ENCODE peak calls at places on chromosomes 3 and 15, in ten cellular contexts. I, B, F, K, J, X, E, H, Q and M are unnamed samples.

GRCh38 chr15:70584838-70585706 is 178.3 kb downstream of the UACA start:
- DNase-seq in I (peak; percentile 51), B (no peak), F (peak; percentile 27), K (no peak), J (peak; percentile 84), X (no peak), E (no peak), H (no peak), Q (no peak), M (no peak)

GRCh38 chr15:78004919-78005634 is 72.4 kb downstream of the TBC1D2B start:
- DNase-seq in I (no peak), B (no peak), F (peak; percentile 84), K (peak; percentile 89), J (no peak), X (peak; percentile 88), E (no peak), H (peak; percentile 60), Q (peak; percentile 85), M (peak; percentile 60)

GRCh38 chr15:40300367-40300766 is 7.4 kb downstream of the PLCB2 start:
- DNase-seq in I (no peak), B (no peak), F (no peak), K (no peak), J (no peak), X (no peak), E (no peak), H (no peak), Q (no peak), M (no peak)

GRCh38 chr3:632571-633170 is 436.1 kb downstream of the CHL1 start:
- DNase-seq in I (peak; percentile 61), B (no peak), F (peak; percentile 37), K (no peak), J (peak; percentile 32), X (peak; percentile 47), E (peak; percentile 51), H (peak; percentile 29), Q (no peak), M (peak; percentile 17)

GRCh38 chr15:68373028-68373427 is 58.9 kb downstream of the ITGA11 start:
- DNase-seq in I (no peak), B (no peak), F (no peak), K (peak; percentile 2), J (no peak), X (no peak), E (no peak), H (no peak), Q (peak; percentile 5), M (peak; percentile 63)

GRCh38 chr3:78565712-78566111 is 1202.1 kb downstream of the ROBO1 start:
- DNase-seq in I (no peak), B (no peak), F (no peak), K (no peak), J (no peak), X (no peak), E (no peak), H (no peak), Q (no peak), M (no peak)

GRCh38 chr3:65854606-65855304 is 184.0 kb downstream of the MAGI1 start:
- DNase-seq in I (peak; percentile 72), B (no peak), F (no peak), K (no peak), J (no peak), X (peak; percentile 19), E (no peak), H (peak; percentile 66), Q (no peak), M (no peak)

GRCh38 chr15:71333839-71334238 is 218.6 kb downstream of the THSD4 start:
- DNase-seq in I (no peak), B (no peak), F (no peak), K (no peak), J (no peak), X (no peak), E (no peak), H (no peak), Q (no peak), M (no peak)

DNA sequence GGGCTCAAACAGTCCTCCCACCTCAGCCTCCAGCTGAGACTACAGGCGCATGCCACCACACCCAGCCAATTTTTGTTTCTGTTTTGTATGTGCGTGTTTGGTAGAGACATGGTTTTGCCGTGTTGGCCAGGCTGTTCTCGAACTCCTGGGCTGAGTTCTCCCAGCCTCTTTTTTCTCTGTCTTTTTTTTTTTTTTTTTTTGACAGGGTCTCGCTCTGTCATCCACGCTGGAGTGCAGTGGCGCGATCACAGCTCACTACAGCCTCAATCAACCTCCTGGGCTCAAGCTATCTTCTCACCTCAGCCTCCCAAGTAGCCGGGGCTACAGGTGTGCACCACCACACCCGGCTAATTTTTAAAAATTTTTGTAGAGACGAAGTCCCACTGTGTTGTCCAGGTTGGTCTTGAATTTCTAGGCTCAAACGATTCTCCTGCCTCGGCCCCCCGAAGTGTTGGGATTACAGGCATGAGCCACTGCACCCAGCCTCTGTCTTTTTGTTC is 867 bp upstream of the DCAF1 start:
- DNase-seq in I (peak; percentile 53), B (no peak), F (no peak), K (peak; percentile 31), J (no peak), X (peak; percentile 14), E (no peak), H (peak; percentile 22), Q (peak; percentile 22), M (peak; percentile 26)
- H3K4me3 ChIP-seq in I (peak overlapping the region; percentile 23), B (peak overlapping the region; percentile 55), F (peak overlapping the region; percentile 91), K (peak overlapping the region; percentile 73), J (peak overlapping the region; percentile 74), X (no peak overlapping the region), E (peak overlapping the region; percentile 84), H (peak overlapping the region; percentile 9), Q (no peak overlapping the region), M (no peak overlapping the region)

DNA sequence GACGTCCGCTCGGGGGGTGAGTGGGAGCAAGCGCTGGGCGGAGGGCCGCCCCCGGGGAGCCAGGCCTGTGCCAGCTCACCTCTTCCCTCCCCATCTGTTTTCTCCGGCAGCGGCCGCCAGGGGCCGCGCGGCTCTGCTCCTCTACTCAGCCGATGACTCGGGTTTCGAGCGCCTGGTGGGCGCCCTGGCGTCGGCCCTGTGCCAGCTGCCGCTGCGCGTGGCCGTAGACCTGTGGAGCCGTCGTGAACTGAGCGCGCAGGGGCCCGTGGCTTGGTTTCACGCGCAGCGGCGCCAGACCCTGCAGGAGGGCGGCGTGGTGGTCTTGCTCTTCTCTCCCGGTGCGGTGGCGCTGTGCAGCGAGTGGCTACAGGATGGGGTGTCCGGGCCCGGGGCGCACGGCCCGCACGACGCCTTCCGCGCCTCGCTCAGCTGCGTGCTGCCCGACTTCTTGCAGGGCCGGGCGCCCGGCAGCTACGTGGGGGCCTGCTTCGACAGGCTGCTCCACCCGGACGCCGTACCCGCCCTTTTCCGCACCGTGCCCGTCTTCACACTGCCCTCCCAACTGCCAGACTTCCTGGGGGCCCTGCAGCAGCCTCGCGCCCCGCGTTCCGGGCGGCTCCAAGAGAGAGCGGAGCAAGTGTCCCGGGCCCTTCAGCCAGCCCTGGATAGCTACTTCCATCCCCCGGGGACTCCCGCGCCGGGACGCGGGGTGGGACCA is 632 bp upstream of the CRELD1 start:
- DNase-seq in I (peak; percentile 94), B (peak; percentile 40), F (peak; percentile 83), K (peak; percentile 83), J (peak; percentile 70), X (peak; percentile 85), E (peak; percentile 90), H (peak; percentile 89), Q (peak; percentile 89), M (peak; percentile 69)
- TF ChIP-seq POLR2A in I (no peak), B (no peak), F (no peak), K (peak; percentile 5), J (peak; percentile 59), X (no peak), E (no peak), H (no peak), Q (no peak), M (no peak)

GRCh38 chr15:89024418-89024817 is 63.8 kb upstream of the ABHD2 start:
- DNase-seq in I (no peak), B (no peak), F (no peak), K (no peak), J (no peak), X (no peak), E (no peak), H (no peak), Q (no peak), M (no peak)

GRCh38 chr15:89021224-89021623 is 67.0 kb upstream of the ABHD2 start:
- DNase-seq in I (no peak), B (no peak), F (no peak), K (no peak), J (no peak), X (no peak), E (no peak), H (no peak), Q (peak; percentile 28), M (no peak)

GRCh38 chr15:89019436-89019835 is 68.8 kb upstream of the ABHD2 start:
- DNase-seq in I (no peak), B (no peak), F (no peak), K (no peak), J (no peak), X (no peak), E (no peak), H (no peak), Q (no peak), M (peak; percentile 12)

GRCh38 chr15:89026167-89026566 is 62.1 kb upstream of the ABHD2 start:
- DNase-seq in I (no peak), B (no peak), F (no peak), K (no peak), J (no peak), X (no peak), E (no peak), H (no peak), Q (no peak), M (no peak)

DNA sequence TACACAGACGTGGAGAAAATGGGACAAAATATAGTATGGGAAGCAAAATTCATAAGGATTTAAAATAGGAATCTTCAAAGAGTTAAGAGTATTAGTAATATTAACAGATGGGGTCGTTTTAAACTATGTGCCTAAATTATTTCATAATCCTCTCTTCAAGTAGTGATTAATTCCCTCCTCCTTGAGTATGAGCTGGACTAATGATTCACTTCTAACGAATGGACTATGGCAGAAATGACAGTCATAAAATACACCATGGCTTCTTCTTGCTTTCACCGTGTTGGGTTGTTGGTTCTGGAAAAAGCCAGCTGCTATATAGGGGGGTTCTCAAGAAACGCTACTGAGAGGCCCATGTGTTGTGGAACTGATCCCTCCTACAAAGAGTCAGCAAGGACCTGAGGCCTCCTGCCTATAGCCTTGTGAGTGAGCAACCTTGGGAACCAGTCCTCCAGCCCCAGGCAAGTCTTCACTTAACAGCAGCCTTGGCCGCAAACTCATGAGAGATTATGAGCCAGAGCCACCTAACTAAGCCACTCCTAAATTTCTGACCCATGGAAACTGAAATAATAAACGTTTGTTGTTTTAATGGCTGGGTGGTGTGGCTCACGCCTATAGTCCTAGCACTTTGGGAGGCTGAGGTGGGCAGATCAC is 64.8 kb upstream of the ABHD2 start:
- DNase-seq in I (no peak), B (no peak), F (no peak), K (no peak), J (no peak), X (no peak), E (no peak), H (no peak), Q (no peak), M (no peak)
- TF ChIP-seq CTCF in I (no peak), B (no peak), F (no peak), K (no peak), J (no peak), X (no peak), E (no peak), H (no peak), Q (no peak), M (no peak)

DNA sequence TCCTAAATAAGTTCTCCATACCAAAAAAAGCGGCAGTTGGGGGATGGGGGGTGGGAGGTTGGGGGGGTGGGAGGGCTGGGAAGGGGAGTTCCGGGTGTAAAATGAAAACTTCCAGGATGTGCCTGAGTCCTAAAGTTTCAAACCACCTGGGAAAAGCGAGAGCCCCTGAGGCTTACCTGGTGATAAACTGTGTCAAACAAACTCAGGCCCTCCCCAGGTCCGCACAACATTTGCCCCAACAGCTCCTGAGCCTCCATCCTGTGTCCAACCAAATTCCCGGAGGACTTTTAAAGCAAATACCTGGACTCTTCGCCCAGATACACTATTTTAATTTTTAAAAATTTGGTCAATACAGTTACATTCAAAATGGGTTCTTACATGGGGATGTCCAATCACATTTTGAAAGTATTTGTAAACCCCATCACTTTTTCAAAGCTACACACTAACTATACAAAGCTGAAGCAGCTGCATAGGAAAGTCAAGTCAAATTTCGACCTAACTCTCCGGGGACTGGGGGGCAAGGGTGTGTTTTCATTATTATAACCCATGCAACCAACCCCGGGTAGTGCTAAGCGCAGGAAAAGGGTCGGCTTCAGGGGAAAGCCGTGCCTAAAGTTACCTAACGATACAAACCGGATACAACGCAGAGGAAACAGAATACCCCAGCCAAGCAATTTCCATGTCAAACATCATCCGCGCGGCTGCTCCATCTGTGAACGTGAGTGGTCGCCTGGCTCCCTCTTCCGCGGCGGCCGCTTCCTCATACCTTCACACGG is 680 bp upstream of the FOXB1 start:
- DNase-seq in I (no peak), B (no peak), F (no peak), K (no peak), J (no peak), X (no peak), E (no peak), H (no peak), Q (no peak), M (no peak)
- H3K4me3 ChIP-seq in I (peak overlapping the region; percentile 61), B (peak overlapping the region; percentile 71), F (no peak overlapping the region), K (no peak overlapping the region), J (no peak overlapping the region), X (no peak overlapping the region), E (no peak overlapping the region), H (no peak overlapping the region), Q (no peak overlapping the region), M (no peak overlapping the region)